ENCODE peak calls at places on chromosomes 13 and 19, in four cellular contexts. D is breast epithelium, R is NCI-H82, A is T follicular helper cell. E is an unnamed sample.

GRCh38 chr19:28737021-28737525 is 475.9 kb downstream of the UQCRFS1 start:
- DNase-seq in D (no peak), R (peak; percentile 10), A (no peak), E (no peak)

GRCh38 chr19:17997969-17998826 is 9.8 kb upstream of the ARRDC2 start:
- DNase-seq in D (no peak), R (no peak), A (no peak), E (peak; percentile 77)

GRCh38 chr19:6822311-6822670 is 49.8 kb downstream of the VAV1 start:
- DNase-seq in D (peak; percentile 25), R (no peak), A (no peak), E (no peak)

GRCh38 chr19:45645631-45646344 is 6.6 kb upstream of the EML2 start:
- DNase-seq in D (peak; percentile 62), R (peak; percentile 100), A (peak; percentile 60), E (peak; percentile 91)

GRCh38 chr13:103403148-103403740 is 337.0 kb upstream of the SLC10A2 start:
- DNase-seq in D (no peak), R (peak; percentile 80), A (no peak), E (no peak)

GRCh38 chr13:44523176-44524017 is 52.7 kb downstream of the TSC22D1 start:
- DNase-seq in D (no peak), R (no peak), A (no peak), E (no peak)

GRCh38 chr13:112724788-112725345 is 35.0 kb downstream of the ATP11A start:
- DNase-seq in D (no peak), R (no peak), A (no peak), E (peak; percentile 8)

GRCh38 chr13:110353339-110353977 is 46.4 kb downstream of the COL4A2 start:
- DNase-seq in D (no peak), R (no peak), A (no peak), E (no peak)

GRCh38 chr13:48891586-48891985 is 84.1 kb upstream of the FNDC3A start:
- DNase-seq in D (no peak), R (no peak), A (no peak), E (no peak)

GRCh38 chr19:676343-677105 is at the start of gene FSTL3:
- DNase-seq in D (no peak), R (no peak), A (no peak), E (no peak)

GRCh38 chr13:39462456-39462855 is 140.5 kb downstream of the LHFPL6 start:
- DNase-seq in D (no peak), R (no peak), A (no peak), E (no peak)

GRCh38 chr19:30677702-30678101 is 305.5 kb downstream of the ZNF536 start:
- DNase-seq in D (no peak), R (no peak), A (no peak), E (no peak)

GRCh38 chr13:63595811-63596210 is 2180.2 kb upstream of the PCDH20 start:
- DNase-seq in D (no peak), R (no peak), A (no peak), E (no peak)

GRCh38 chr19:40191836-40192646 is 815 bp downstream of the MAP3K10 start:
- DNase-seq in D (no peak), R (peak; percentile 44), A (no peak), E (peak; percentile 81)

GRCh38 chr19:42115705-42116104 is 16.5 kb downstream of the POU2F2 start:
- DNase-seq in D (no peak), R (peak; percentile 49), A (no peak), E (no peak)

GRCh38 chr19:45772912-45773311 is 3.9 kb upstream of the SIX5 start:
- DNase-seq in D (no peak), R (no peak), A (no peak), E (no peak)

GRCh38 chr13:44212633-44213387 is 160.8 kb upstream of the SERP2 start:
- DNase-seq in D (no peak), R (no peak), A (no peak), E (no peak)

GRCh38 chr19:57648336-57649003 is 15.5 kb downstream of the ZNF211 start:
- DNase-seq in D (no peak), R (peak; percentile 79), A (no peak), E (no peak)

GRCh38 chr13:110301606-110302131 is 5.3 kb downstream of the COL4A1 start:
- DNase-seq in D (no peak), R (no peak), A (no peak), E (no peak)

GRCh38 chr13:61765181-61765742 is 349.6 kb upstream of the PCDH20 start:
- DNase-seq in D (no peak), R (no peak), A (no peak), E (no peak)

GRCh38 chr13:31476753-31477152 is 262.6 kb upstream of the RXFP2 start:
- DNase-seq in D (no peak), R (no peak), A (no peak), E (no peak)

GRCh38 chr13:91112191-91112579 is 235.3 kb upstream of the MIR17HG start:
- DNase-seq in D (no peak), R (peak; percentile 65), A (no peak), E (no peak)

GRCh38 chr19:19460761-19461265 is 54.5 kb downstream of the TSSK6 start:
- DNase-seq in D (no peak), R (peak; percentile 81), A (peak; percentile 32), E (peak; percentile 49)

GRCh38 chr13:24038846-24039330 is 121.6 kb upstream of the SPATA13 start:
- DNase-seq in D (no peak), R (no peak), A (no peak), E (no peak)

GRCh38 chr13:44857061-44857460 is 132.2 kb downstream of the NUFIP1 start:
- DNase-seq in D (no peak), R (no peak), A (no peak), E (no peak)